ENCODE peak calls at places on chromosomes 12 and 14, in seven cellular contexts. One of them, this sample, is unnamed.

GRCh38 chr14:68734231-68734732 is 58.6 kb downstream of the ZFP36L1 start:
- DNase-seq in body of pancreas: peak; percentile 62
- DNase-seq in tibial nerve: no peak
- DNase-seq in fibroblast of the aortic adventitia: no peak
- DNase-seq in pancreas: no peak
- DNase-seq in astrocyte of the cerebellum: no peak
- DNase-seq in uterus: no peak
- DNase-seq in this sample: peak; percentile 12

GRCh38 chr12:90090929-90091651 is 382.5 kb upstream of the ATP2B1 start:
- DNase-seq in body of pancreas: peak; percentile 19
- DNase-seq in pancreas: no peak
- DNase-seq in tibial nerve: peak; percentile 35
- DNase-seq in fibroblast of the aortic adventitia: peak; percentile 97
- DNase-seq in uterus: no peak
- DNase-seq in astrocyte of the cerebellum: peak; percentile 84
- DNase-seq in this sample: no peak

GRCh38 chr14:55129086-55129427 is at the start of gene LGALS3:
- DNase-seq in fibroblast of the aortic adventitia: peak; percentile 56
- DNase-seq in pancreas: peak; percentile 72
- DNase-seq in tibial nerve: peak; percentile 61
- DNase-seq in body of pancreas: peak; percentile 78
- DNase-seq in uterus: peak; percentile 83
- DNase-seq in astrocyte of the cerebellum: no peak
- DNase-seq in this sample: no peak

GRCh38 chr12:120367924-120368788 is 808 bp downstream of the MSI1 start:
- DNase-seq in uterus: peak; percentile 41
- DNase-seq in tibial nerve: no peak
- DNase-seq in body of pancreas: peak; percentile 32
- DNase-seq in fibroblast of the aortic adventitia: no peak
- DNase-seq in astrocyte of the cerebellum: no peak
- DNase-seq in pancreas: peak; percentile 53
- DNase-seq in this sample: no peak

GRCh38 chr14:92792885-92793284 is 1.2 kb upstream of the GOLGA5 start:
- DNase-seq in body of pancreas: no peak
- DNase-seq in astrocyte of the cerebellum: no peak
- DNase-seq in uterus: no peak
- DNase-seq in fibroblast of the aortic adventitia: no peak
- DNase-seq in pancreas: no peak
- DNase-seq in tibial nerve: no peak
- DNase-seq in this sample: no peak

GRCh38 chr14:99188721-99189120 is 83.3 kb downstream of the BCL11B start:
- DNase-seq in body of pancreas: no peak
- DNase-seq in uterus: no peak
- DNase-seq in tibial nerve: no peak
- DNase-seq in pancreas: no peak
- DNase-seq in fibroblast of the aortic adventitia: no peak
- DNase-seq in astrocyte of the cerebellum: no peak
- DNase-seq in this sample: no peak

GRCh38 chr12:23217158-23217557 is 592.2 kb downstream of the ETNK1 start:
- DNase-seq in tibial nerve: no peak
- DNase-seq in astrocyte of the cerebellum: no peak
- DNase-seq in body of pancreas: no peak
- DNase-seq in fibroblast of the aortic adventitia: no peak
- DNase-seq in uterus: no peak
- DNase-seq in pancreas: no peak
- DNase-seq in this sample: no peak

GRCh38 chr14:69046468-69046867 is 67.4 kb upstream of the ACTN1 start:
- DNase-seq in tibial nerve: peak; percentile 55
- DNase-seq in astrocyte of the cerebellum: no peak
- DNase-seq in body of pancreas: peak; percentile 32
- DNase-seq in uterus: peak; percentile 69
- DNase-seq in fibroblast of the aortic adventitia: peak; percentile 88
- DNase-seq in pancreas: no peak
- DNase-seq in this sample: no peak

GRCh38 chr12:80702889-80703605 is 4.4 kb upstream of the MYF6 start:
- DNase-seq in uterus: no peak
- DNase-seq in pancreas: no peak
- DNase-seq in fibroblast of the aortic adventitia: peak; percentile 28
- DNase-seq in astrocyte of the cerebellum: peak; percentile 23
- DNase-seq in tibial nerve: no peak
- DNase-seq in body of pancreas: peak; percentile 25
- DNase-seq in this sample: no peak

GRCh38 chr14:69473271-69473670 is 11.3 kb upstream of the PLEKHD1 start:
- DNase-seq in uterus: no peak
- DNase-seq in body of pancreas: no peak
- DNase-seq in tibial nerve: no peak
- DNase-seq in astrocyte of the cerebellum: no peak
- DNase-seq in pancreas: no peak
- DNase-seq in fibroblast of the aortic adventitia: no peak
- DNase-seq in this sample: no peak

GRCh38 chr12:53071591-53072551 is 7.3 kb downstream of the SPRYD3 start:
- DNase-seq in pancreas: peak; percentile 47
- DNase-seq in astrocyte of the cerebellum: no peak
- DNase-seq in tibial nerve: peak; percentile 91
- DNase-seq in fibroblast of the aortic adventitia: peak; percentile 86
- DNase-seq in body of pancreas: peak; percentile 48
- DNase-seq in uterus: peak; percentile 95
- DNase-seq in this sample: no peak

GRCh38 chr12:93540506-93540905 is 32.0 kb upstream of the SOCS2 start:
- DNase-seq in uterus: no peak
- DNase-seq in astrocyte of the cerebellum: no peak
- DNase-seq in body of pancreas: no peak
- DNase-seq in tibial nerve: no peak
- DNase-seq in fibroblast of the aortic adventitia: peak; percentile 14
- DNase-seq in pancreas: no peak
- DNase-seq in this sample: no peak

GRCh38 chr12:123471374-123472068 is 13.6 kb downstream of the SNRNP35 start:
- DNase-seq in tibial nerve: no peak
- DNase-seq in astrocyte of the cerebellum: peak; percentile 18
- DNase-seq in fibroblast of the aortic adventitia: peak; percentile 69
- DNase-seq in body of pancreas: no peak
- DNase-seq in pancreas: no peak
- DNase-seq in uterus: no peak
- DNase-seq in this sample: no peak

GRCh38 chr14:90870950-90871604 is 54.8 kb upstream of the TTC7B start:
- DNase-seq in body of pancreas: no peak
- DNase-seq in tibial nerve: no peak
- DNase-seq in astrocyte of the cerebellum: no peak
- DNase-seq in uterus: no peak
- DNase-seq in pancreas: no peak
- DNase-seq in fibroblast of the aortic adventitia: no peak
- DNase-seq in this sample: no peak

GRCh38 chr14:85583311-85583710 is 53.4 kb downstream of the FLRT2 start:
- DNase-seq in body of pancreas: no peak
- DNase-seq in pancreas: no peak
- DNase-seq in astrocyte of the cerebellum: no peak
- DNase-seq in fibroblast of the aortic adventitia: no peak
- DNase-seq in uterus: no peak
- DNase-seq in tibial nerve: no peak
- DNase-seq in this sample: no peak

GRCh38 chr12:99911967-99912366 is 72.8 kb downstream of the ANKS1B start:
- DNase-seq in pancreas: no peak
- DNase-seq in tibial nerve: no peak
- DNase-seq in uterus: no peak
- DNase-seq in astrocyte of the cerebellum: no peak
- DNase-seq in body of pancreas: no peak
- DNase-seq in fibroblast of the aortic adventitia: peak; percentile 10
- DNase-seq in this sample: no peak
- H3K4me3 ChIP-seq in pancreas: no peak overlapping the region
- H3K4me3 ChIP-seq in tibial nerve: no peak overlapping the region
- H3K4me3 ChIP-seq in uterus: peak overlapping the region; percentile 3
- H3K4me3 ChIP-seq in astrocyte of the cerebellum: no peak overlapping the region
- H3K4me3 ChIP-seq in body of pancreas: no peak overlapping the region
- H3K4me3 ChIP-seq in fibroblast of the aortic adventitia: no peak overlapping the region
- H3K4me3 ChIP-seq in this sample: no peak overlapping the region

DNA sequence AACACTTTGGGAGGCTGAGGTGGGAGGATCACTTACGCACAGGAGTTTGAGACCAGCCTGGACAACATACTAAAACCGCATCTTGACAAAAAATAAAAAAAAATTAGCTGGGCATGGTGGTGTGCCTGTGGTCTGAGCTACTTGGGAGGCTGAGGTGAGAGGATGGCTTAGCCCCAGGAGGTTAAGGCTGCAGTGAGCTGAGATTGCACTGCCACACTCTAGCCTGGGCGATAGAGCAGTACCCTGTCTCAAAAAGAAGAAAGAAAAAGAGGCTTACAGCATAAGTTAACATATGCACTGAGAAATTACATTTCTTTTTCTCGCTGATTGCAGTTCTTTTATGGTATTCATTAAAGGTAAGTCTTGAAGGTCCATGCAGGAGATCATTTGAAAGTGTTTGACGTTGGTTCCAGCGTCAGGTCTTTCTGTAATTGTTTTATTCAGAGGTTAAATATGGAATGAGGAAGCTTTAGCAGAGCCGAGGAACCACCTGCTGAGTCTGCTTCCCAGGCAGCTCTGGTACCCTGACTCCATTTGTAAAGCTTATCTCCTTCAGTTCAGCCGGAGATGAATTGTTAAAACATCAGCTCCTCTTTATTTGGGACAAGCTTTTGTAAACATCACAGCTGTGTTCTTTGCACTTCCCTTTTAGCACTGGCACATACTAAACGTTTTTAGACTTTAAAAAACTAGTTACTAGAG is 18.5 kb downstream of the SFSWAP start:
- DNase-seq in body of pancreas: no peak
- DNase-seq in pancreas: no peak
- DNase-seq in fibroblast of the aortic adventitia: no peak
- DNase-seq in astrocyte of the cerebellum: no peak
- DNase-seq in tibial nerve: no peak
- DNase-seq in uterus: no peak
- DNase-seq in this sample: no peak
- H3K4me3 ChIP-seq in body of pancreas: no peak overlapping the region
- H3K4me3 ChIP-seq in pancreas: no peak overlapping the region
- H3K4me3 ChIP-seq in fibroblast of the aortic adventitia: no peak overlapping the region
- H3K4me3 ChIP-seq in astrocyte of the cerebellum: no peak overlapping the region
- H3K4me3 ChIP-seq in tibial nerve: no peak overlapping the region
- H3K4me3 ChIP-seq in uterus: no peak overlapping the region
- H3K4me3 ChIP-seq in this sample: no peak overlapping the region

DNA sequence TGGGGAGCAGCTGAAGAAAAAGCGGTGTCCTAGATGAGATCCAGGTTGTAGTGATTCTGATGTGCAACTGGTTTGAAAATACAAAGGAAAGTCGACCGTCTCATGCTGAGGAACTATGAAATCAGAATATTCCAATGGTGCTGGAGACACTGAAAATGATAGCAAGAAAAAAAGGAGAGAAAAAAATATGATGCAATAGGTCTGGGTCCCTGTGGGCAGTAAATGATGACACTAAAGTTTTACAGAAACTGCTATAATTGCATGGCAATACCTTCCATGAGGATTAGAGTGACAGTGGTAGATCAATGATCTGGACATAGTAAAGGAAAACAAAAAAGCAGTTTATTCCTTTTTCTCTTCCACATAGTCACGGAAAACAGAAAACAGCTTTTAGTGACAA is 2.3 kb downstream of the PYM1 start:
- DNase-seq in uterus: no peak
- DNase-seq in body of pancreas: no peak
- DNase-seq in astrocyte of the cerebellum: no peak
- DNase-seq in pancreas: no peak
- DNase-seq in tibial nerve: no peak
- DNase-seq in fibroblast of the aortic adventitia: no peak
- DNase-seq in this sample: no peak
- H3K4me3 ChIP-seq in uterus: no peak overlapping the region
- H3K4me3 ChIP-seq in body of pancreas: no peak overlapping the region
- H3K4me3 ChIP-seq in astrocyte of the cerebellum: no peak overlapping the region
- H3K4me3 ChIP-seq in pancreas: no peak overlapping the region
- H3K4me3 ChIP-seq in tibial nerve: no peak overlapping the region
- H3K4me3 ChIP-seq in fibroblast of the aortic adventitia: no peak overlapping the region
- H3K4me3 ChIP-seq in this sample: no peak overlapping the region

GRCh38 chr12:48813464-48814312 is 4.6 kb upstream of the CACNB3 start:
- DNase-seq in fibroblast of the aortic adventitia: peak; percentile 32
- DNase-seq in uterus: no peak
- DNase-seq in tibial nerve: no peak
- DNase-seq in body of pancreas: no peak
- DNase-seq in pancreas: no peak
- DNase-seq in astrocyte of the cerebellum: peak; percentile 34
- DNase-seq in this sample: no peak

GRCh38 chr12:48817957-48818830 is at the start of gene CACNB3:
- DNase-seq in pancreas: peak; percentile 75
- DNase-seq in body of pancreas: peak; percentile 62
- DNase-seq in fibroblast of the aortic adventitia: peak; percentile 31
- DNase-seq in tibial nerve: peak; percentile 68
- DNase-seq in uterus: peak; percentile 77
- DNase-seq in astrocyte of the cerebellum: no peak
- DNase-seq in this sample: peak; percentile 81

GRCh38 chr12:48816148-48816854 is 2.0 kb upstream of the CACNB3 start:
- DNase-seq in uterus: no peak
- DNase-seq in body of pancreas: no peak
- DNase-seq in astrocyte of the cerebellum: no peak
- DNase-seq in pancreas: no peak
- DNase-seq in fibroblast of the aortic adventitia: no peak
- DNase-seq in tibial nerve: no peak
- DNase-seq in this sample: no peak

GRCh38 chr12:48814313-48815280 is 3.7 kb upstream of the CACNB3 start:
- DNase-seq in fibroblast of the aortic adventitia: peak; percentile 75
- DNase-seq in tibial nerve: peak; percentile 88
- DNase-seq in uterus: peak; percentile 87
- DNase-seq in body of pancreas: peak; percentile 80
- DNase-seq in pancreas: peak; percentile 90
- DNase-seq in astrocyte of the cerebellum: no peak
- DNase-seq in this sample: no peak

GRCh38 chr12:48815281-48816110 is 2.8 kb upstream of the CACNB3 start:
- DNase-seq in astrocyte of the cerebellum: peak; percentile 48
- DNase-seq in fibroblast of the aortic adventitia: peak; percentile 82
- DNase-seq in uterus: peak; percentile 80
- DNase-seq in tibial nerve: peak; percentile 76
- DNase-seq in pancreas: peak; percentile 80
- DNase-seq in body of pancreas: peak; percentile 83
- DNase-seq in this sample: peak; percentile 65
- H3K4me3 ChIP-seq in astrocyte of the cerebellum: peak overlapping the region; percentile 82
- H3K4me3 ChIP-seq in fibroblast of the aortic adventitia: peak overlapping the region; percentile 92
- H3K4me3 ChIP-seq in uterus: peak overlapping the region; percentile 72
- H3K4me3 ChIP-seq in tibial nerve: peak overlapping the region; percentile 76
- H3K4me3 ChIP-seq in pancreas: peak overlapping the region; percentile 63
- H3K4me3 ChIP-seq in body of pancreas: peak overlapping the region; percentile 49
- H3K4me3 ChIP-seq in this sample: peak overlapping the region; percentile 66